ENCODE peak calls at places on chromosomes 4 and X, in four cellular contexts. One of them, this sample, is unnamed.

GRCh38 chrX:153494541-153495361 is at the start of gene BGN:
- DNase-seq in AG09319: no peak
- DNase-seq in H1: peak
- DNase-seq in stimulated activated CD8-positive, alpha-beta memory T cell treated with anti-CD3 and anti-CD28 coated beads, Interleukin-7, amount 100 ng/mL, for 1 hour: no peak
- DNase-seq in this sample: no peak

GRCh38 chr4:140256941-140257340 is 103.0 kb upstream of the MAML3 start:
- DNase-seq in AG09319: no peak
- DNase-seq in H1: no peak
- DNase-seq in stimulated activated CD8-positive, alpha-beta memory T cell treated with anti-CD3 and anti-CD28 coated beads, Interleukin-7, amount 100 ng/mL, for 1 hour: no peak
- DNase-seq in this sample: no peak

GRCh38 chr4:112938461-112939058 is 110.9 kb upstream of the ANK2 start:
- DNase-seq in AG09319: peak
- DNase-seq in H1: no peak
- DNase-seq in stimulated activated CD8-positive, alpha-beta memory T cell treated with anti-CD3 and anti-CD28 coated beads, Interleukin-7, amount 100 ng/mL, for 1 hour: no peak
- DNase-seq in this sample: no peak

GRCh38 chrX:108516184-108516583 is 76.5 kb downstream of the COL4A5 start:
- DNase-seq in AG09319: no peak
- DNase-seq in H1: no peak
- DNase-seq in stimulated activated CD8-positive, alpha-beta memory T cell treated with anti-CD3 and anti-CD28 coated beads, Interleukin-7, amount 100 ng/mL, for 1 hour: no peak
- DNase-seq in this sample: no peak

GRCh38 chr4:8675383-8675782 is 82.8 kb downstream of the CPZ start:
- DNase-seq in AG09319: no peak
- DNase-seq in H1: peak
- DNase-seq in stimulated activated CD8-positive, alpha-beta memory T cell treated with anti-CD3 and anti-CD28 coated beads, Interleukin-7, amount 100 ng/mL, for 1 hour: no peak
- DNase-seq in this sample: peak

GRCh38 chr4:99161700-99162099 is 17.6 kb upstream of the ADH4 start:
- DNase-seq in AG09319: no peak
- DNase-seq in H1: no peak
- DNase-seq in stimulated activated CD8-positive, alpha-beta memory T cell treated with anti-CD3 and anti-CD28 coated beads, Interleukin-7, amount 100 ng/mL, for 1 hour: no peak
- DNase-seq in this sample: no peak

GRCh38 chr4:128354205-128354821 is 66.7 kb upstream of the PGRMC2 start:
- DNase-seq in AG09319: peak
- DNase-seq in H1: no peak
- DNase-seq in stimulated activated CD8-positive, alpha-beta memory T cell treated with anti-CD3 and anti-CD28 coated beads, Interleukin-7, amount 100 ng/mL, for 1 hour: no peak
- DNase-seq in this sample: no peak

GRCh38 chr4:17492058-17492741 is 19.7 kb downstream of the QDPR start:
- DNase-seq in AG09319: no peak
- DNase-seq in H1: no peak
- DNase-seq in stimulated activated CD8-positive, alpha-beta memory T cell treated with anti-CD3 and anti-CD28 coated beads, Interleukin-7, amount 100 ng/mL, for 1 hour: no peak
- DNase-seq in this sample: no peak

GRCh38 chrX:150692837-150693781 is at the start of gene MTMR1:
- DNase-seq in AG09319: no peak
- DNase-seq in H1: no peak
- DNase-seq in stimulated activated CD8-positive, alpha-beta memory T cell treated with anti-CD3 and anti-CD28 coated beads, Interleukin-7, amount 100 ng/mL, for 1 hour: peak
- DNase-seq in this sample: no peak

GRCh38 chr4:41535911-41536361 is 2.0 kb upstream of the LIMCH1 start:
- DNase-seq in AG09319: no peak
- DNase-seq in H1: no peak
- DNase-seq in stimulated activated CD8-positive, alpha-beta memory T cell treated with anti-CD3 and anti-CD28 coated beads, Interleukin-7, amount 100 ng/mL, for 1 hour: no peak
- DNase-seq in this sample: no peak

GRCh38 chr4:23374280-23374679 is 515.6 kb downstream of the PPARGC1A start:
- DNase-seq in AG09319: no peak
- DNase-seq in H1: no peak
- DNase-seq in stimulated activated CD8-positive, alpha-beta memory T cell treated with anti-CD3 and anti-CD28 coated beads, Interleukin-7, amount 100 ng/mL, for 1 hour: no peak
- DNase-seq in this sample: no peak

GRCh38 chrX:70878925-70879324 is 29.6 kb downstream of the TEX11 start:
- DNase-seq in AG09319: no peak
- DNase-seq in H1: no peak
- DNase-seq in stimulated activated CD8-positive, alpha-beta memory T cell treated with anti-CD3 and anti-CD28 coated beads, Interleukin-7, amount 100 ng/mL, for 1 hour: no peak
- DNase-seq in this sample: no peak

GRCh38 chr4:76406070-76406469 is 14.9 kb downstream of the CCDC158 start:
- DNase-seq in AG09319: no peak
- DNase-seq in H1: no peak
- DNase-seq in stimulated activated CD8-positive, alpha-beta memory T cell treated with anti-CD3 and anti-CD28 coated beads, Interleukin-7, amount 100 ng/mL, for 1 hour: no peak
- DNase-seq in this sample: no peak

GRCh38 chr4:7007944-7008343 is 35.2 kb upstream of the TADA2B start:
- DNase-seq in AG09319: no peak
- DNase-seq in H1: no peak
- DNase-seq in stimulated activated CD8-positive, alpha-beta memory T cell treated with anti-CD3 and anti-CD28 coated beads, Interleukin-7, amount 100 ng/mL, for 1 hour: no peak
- DNase-seq in this sample: no peak

GRCh38 chrX:131308980-131309379 is 19.9 kb upstream of the IGSF1 start:
- DNase-seq in AG09319: no peak
- DNase-seq in H1: no peak
- DNase-seq in stimulated activated CD8-positive, alpha-beta memory T cell treated with anti-CD3 and anti-CD28 coated beads, Interleukin-7, amount 100 ng/mL, for 1 hour: no peak
- DNase-seq in this sample: no peak

GRCh38 chr4:182190306-182190705 is 52.9 kb upstream of the TENM3 start:
- DNase-seq in AG09319: no peak
- DNase-seq in H1: no peak
- DNase-seq in stimulated activated CD8-positive, alpha-beta memory T cell treated with anti-CD3 and anti-CD28 coated beads, Interleukin-7, amount 100 ng/mL, for 1 hour: no peak
- DNase-seq in this sample: no peak

GRCh38 chrX:118633530-118633929 is 93.9 kb upstream of the IL13RA1 start:
- DNase-seq in AG09319: no peak
- DNase-seq in H1: no peak
- DNase-seq in stimulated activated CD8-positive, alpha-beta memory T cell treated with anti-CD3 and anti-CD28 coated beads, Interleukin-7, amount 100 ng/mL, for 1 hour: no peak
- DNase-seq in this sample: no peak

GRCh38 chrX:302975-303374 is 15.6 kb downstream of the GTPBP6 start:
- DNase-seq in AG09319: no peak
- DNase-seq in H1: no peak
- DNase-seq in stimulated activated CD8-positive, alpha-beta memory T cell treated with anti-CD3 and anti-CD28 coated beads, Interleukin-7, amount 100 ng/mL, for 1 hour: no peak
- DNase-seq in this sample: no peak

GRCh38 chr4:53573696-53574095 is 17.6 kb downstream of the LNX1 start:
- DNase-seq in AG09319: no peak
- DNase-seq in H1: no peak
- DNase-seq in stimulated activated CD8-positive, alpha-beta memory T cell treated with anti-CD3 and anti-CD28 coated beads, Interleukin-7, amount 100 ng/mL, for 1 hour: no peak
- DNase-seq in this sample: no peak

GRCh38 chr4:148203056-148203898 is 238.9 kb downstream of the NR3C2 start:
- DNase-seq in AG09319: no peak
- DNase-seq in H1: no peak
- DNase-seq in stimulated activated CD8-positive, alpha-beta memory T cell treated with anti-CD3 and anti-CD28 coated beads, Interleukin-7, amount 100 ng/mL, for 1 hour: no peak
- DNase-seq in this sample: peak

GRCh38 chr4:8662776-8663175 is 70.2 kb downstream of the CPZ start:
- DNase-seq in AG09319: no peak
- DNase-seq in H1: no peak
- DNase-seq in stimulated activated CD8-positive, alpha-beta memory T cell treated with anti-CD3 and anti-CD28 coated beads, Interleukin-7, amount 100 ng/mL, for 1 hour: no peak
- DNase-seq in this sample: no peak

GRCh38 chr4:99790796-99791617 is 25.6 kb upstream of the DAPP1 start:
- DNase-seq in AG09319: no peak
- DNase-seq in H1: no peak
- DNase-seq in stimulated activated CD8-positive, alpha-beta memory T cell treated with anti-CD3 and anti-CD28 coated beads, Interleukin-7, amount 100 ng/mL, for 1 hour: no peak
- DNase-seq in this sample: no peak

GRCh38 chr4:115145393-115146160 is 32.2 kb upstream of the NDST4 start:
- DNase-seq in AG09319: no peak
- DNase-seq in H1: no peak
- DNase-seq in stimulated activated CD8-positive, alpha-beta memory T cell treated with anti-CD3 and anti-CD28 coated beads, Interleukin-7, amount 100 ng/mL, for 1 hour: no peak
- DNase-seq in this sample: no peak

GRCh38 chr4:88967883-88968316 is 89.1 kb downstream of the FAM13A start:
- DNase-seq in AG09319: no peak
- DNase-seq in H1: no peak
- DNase-seq in stimulated activated CD8-positive, alpha-beta memory T cell treated with anti-CD3 and anti-CD28 coated beads, Interleukin-7, amount 100 ng/mL, for 1 hour: no peak
- DNase-seq in this sample: no peak

GRCh38 chr4:67721770-67722597 is 21.0 kb upstream of the UBA6 start:
- DNase-seq in AG09319: no peak
- DNase-seq in H1: no peak
- DNase-seq in stimulated activated CD8-positive, alpha-beta memory T cell treated with anti-CD3 and anti-CD28 coated beads, Interleukin-7, amount 100 ng/mL, for 1 hour: no peak
- DNase-seq in this sample: peak

GRCh38 chrX:68440438-68440837 is 7.1 kb upstream of the OPHN1 start:
- DNase-seq in AG09319: no peak
- DNase-seq in H1: no peak
- DNase-seq in stimulated activated CD8-positive, alpha-beta memory T cell treated with anti-CD3 and anti-CD28 coated beads, Interleukin-7, amount 100 ng/mL, for 1 hour: no peak
- DNase-seq in this sample: no peak

GRCh38 chr4:127772769-127773671 is 9.1 kb upstream of the HSPA4L start:
- DNase-seq in AG09319: no peak
- DNase-seq in H1: no peak
- DNase-seq in stimulated activated CD8-positive, alpha-beta memory T cell treated with anti-CD3 and anti-CD28 coated beads, Interleukin-7, amount 100 ng/mL, for 1 hour: no peak
- DNase-seq in this sample: no peak

GRCh38 chr4:1043658-1044468 is 32.4 kb downstream of the FGFRL1 start:
- DNase-seq in AG09319: peak
- DNase-seq in H1: peak
- DNase-seq in stimulated activated CD8-positive, alpha-beta memory T cell treated with anti-CD3 and anti-CD28 coated beads, Interleukin-7, amount 100 ng/mL, for 1 hour: no peak
- DNase-seq in this sample: no peak

GRCh38 chr4:89404530-89404929 is 96.9 kb upstream of the GPRIN3 start:
- DNase-seq in AG09319: no peak
- DNase-seq in H1: no peak
- DNase-seq in stimulated activated CD8-positive, alpha-beta memory T cell treated with anti-CD3 and anti-CD28 coated beads, Interleukin-7, amount 100 ng/mL, for 1 hour: no peak
- DNase-seq in this sample: no peak